ENCODE peak calls at places on chromosomes 5 and 9, in six cellular contexts. Z is Peyer's patch, V is HepG2, T is adrenal gland, X is uterus, D is H54. I is an unnamed sample.

GRCh38 chr5:120139039-120139438 is 325.1 kb upstream of the PRR16 start:
- DNase-seq in T (peak), D (peak), X (peak), Z (no peak), V (peak), I (peak)

GRCh38 chr5:169657127-169657526 is 20.1 kb downstream of the DOCK2 start:
- DNase-seq in X (no peak), V (no peak), T (no peak), D (no peak), Z (no peak), I (no peak)

GRCh38 chr5:159928122-159928960 is 12.1 kb downstream of the ADRA1B start:
- DNase-seq in D (peak), Z (no peak), X (no peak), T (peak), V (no peak), I (peak)

GRCh38 chr5:163889369-163889768 is 383.9 kb downstream of the MAT2B start:
- DNase-seq in T (no peak), Z (no peak), V (no peak), X (no peak), D (no peak), I (no peak)

GRCh38 chr5:59335544-59335943 is 558.0 kb downstream of the PDE4D start:
- DNase-seq in Z (no peak), V (no peak), X (no peak), T (no peak), D (no peak), I (no peak)

GRCh38 chr9:14349141-14349817 is 35.3 kb upstream of the NFIB start:
- DNase-seq in D (no peak), Z (no peak), T (no peak), V (no peak), X (no peak), I (peak)

GRCh38 chr5:176803943-176804498 is 6.3 kb upstream of the UNC5A start:
- DNase-seq in D (peak), T (no peak), X (no peak), Z (no peak), V (no peak), I (peak)

GRCh38 chr9:124697326-124698200 is 73.5 kb downstream of the NR6A1 start:
- DNase-seq in D (no peak), T (no peak), V (no peak), Z (no peak), X (no peak), I (no peak)

GRCh38 chr5:76341935-76342334 is 61.1 kb upstream of the IQGAP2 start:
- DNase-seq in Z (no peak), X (no peak), V (no peak), D (no peak), T (no peak), I (no peak)

GRCh38 chr9:3332802-3333201 is 193.0 kb downstream of the RFX3 start:
- DNase-seq in V (no peak), D (no peak), X (no peak), T (no peak), Z (no peak), I (no peak)

GRCh38 chr9:114178076-114178475 is 22.7 kb downstream of the COL27A1 start:
- DNase-seq in Z (no peak), T (no peak), V (no peak), X (no peak), D (no peak), I (no peak)

GRCh38 chr5:31193591-31194457 is at the start of gene CDH6:
- DNase-seq in V (no peak), X (no peak), Z (no peak), T (no peak), D (no peak), I (no peak)

GRCh38 chr5:64505769-64506566 is at the start of gene RGS7BP:
- DNase-seq in Z (no peak), V (no peak), T (peak), D (no peak), X (peak), I (no peak)

GRCh38 chr5:74266132-74266531 is 374.4 kb downstream of the ENC1 start:
- DNase-seq in D (no peak), Z (no peak), V (peak), T (no peak), X (no peak), I (no peak)
- TF ChIP-seq POLR2A in D (no peak), Z (no peak), V (no peak), T (no peak), X (no peak), I (no peak)

DNA sequence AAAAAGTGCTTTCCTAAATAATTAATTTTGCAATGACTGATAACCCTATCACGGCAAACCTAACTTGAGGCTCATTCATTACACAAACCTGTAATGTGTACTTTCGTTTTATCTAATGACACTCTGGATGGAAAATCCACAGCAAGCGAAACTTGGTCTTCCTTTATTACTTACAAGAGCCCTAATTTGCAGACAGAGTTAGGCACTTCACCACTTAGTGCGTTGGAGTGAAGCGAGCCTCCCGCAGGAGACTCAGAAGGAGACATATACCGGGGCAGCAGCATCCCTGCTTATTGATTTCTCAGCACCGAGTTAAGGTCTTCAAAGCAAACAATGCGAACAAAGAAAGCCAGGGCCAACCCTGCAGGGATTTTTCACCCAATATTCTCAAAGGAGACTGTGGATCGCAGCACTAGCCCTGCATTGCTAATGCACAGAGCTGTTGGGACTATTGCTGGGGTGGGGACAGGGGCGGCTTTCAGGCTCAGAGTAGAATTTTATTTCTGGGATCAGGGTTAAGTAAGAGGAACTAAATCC is 28.6 kb downstream of the LSM11 start:
- DNase-seq in D (no peak), V (no peak), T (no peak), Z (no peak), X (no peak), I (no peak)
- TF ChIP-seq POLR2A in D (no peak), V (no peak), T (no peak), Z (no peak), X (no peak), I (no peak)

DNA sequence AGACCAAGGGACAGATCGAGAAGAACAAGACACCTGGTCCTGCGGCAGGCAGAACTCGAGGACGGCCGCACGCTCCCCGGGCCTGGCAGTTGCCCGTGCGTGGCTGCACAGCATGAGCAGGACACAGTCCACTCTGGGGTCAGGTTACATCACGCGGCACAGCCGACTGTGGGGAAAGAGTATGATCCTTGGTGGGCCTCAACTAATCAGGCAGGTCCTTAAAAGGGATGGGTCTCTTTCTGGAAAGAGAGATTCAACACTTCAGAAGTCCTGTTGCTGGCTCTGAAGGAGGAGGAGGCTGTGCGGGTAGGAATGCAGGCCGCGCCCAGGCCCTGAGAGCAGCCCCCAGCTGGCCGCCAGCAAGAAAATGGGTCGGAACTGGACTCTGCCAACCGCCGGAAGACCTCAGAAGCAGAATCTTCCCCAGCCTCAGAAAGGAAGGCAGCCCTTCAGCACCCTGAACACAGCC is 11.5 kb downstream of the UBAC1 start:
- DNase-seq in V (no peak), Z (no peak), X (no peak), T (no peak), D (no peak), I (no peak)
- TF ChIP-seq POLR2A in V (no peak), Z (no peak), X (no peak), T (no peak), D (no peak), I (no peak)

GRCh38 chr5:55540024-55540423 is 5.3 kb upstream of the PLPP1 start:
- DNase-seq in V (no peak), Z (no peak), D (no peak), X (no peak), T (no peak), I (no peak)

GRCh38 chr5:55538621-55539020 is 3.9 kb upstream of the PLPP1 start:
- DNase-seq in D (no peak), V (no peak), T (no peak), X (no peak), Z (no peak), I (no peak)

GRCh38 chr5:55534436-55535198 is at the start of gene PLPP1:
- DNase-seq in D (peak), V (peak), Z (peak), T (peak), X (peak), I (peak)

GRCh38 chr5:55533806-55534435 is 843 bp downstream of the PLPP1 start:
- DNase-seq in Z (no peak), X (peak), V (peak), D (peak), T (peak), I (no peak)

GRCh38 chr5:55535199-55535905 is 588 bp upstream of the PLPP1 start:
- DNase-seq in X (peak), T (peak), V (no peak), Z (no peak), D (no peak), I (no peak)
- TF ChIP-seq POLR2A in X (no peak), T (no peak), V (no peak), Z (no peak), D (no peak), I (no peak)

GRCh38 chr5:132749506-132749905 is 2.3 kb downstream of the CCNI2 start:
- DNase-seq in Z (no peak), D (no peak), V (no peak), T (no peak), X (no peak), I (no peak)

GRCh38 chr5:132747693-132748440 is 641 bp downstream of the CCNI2 start:
- DNase-seq in T (peak), V (no peak), D (no peak), Z (peak), X (no peak), I (peak)

GRCh38 chr5:132746592-132747063 is 598 bp upstream of the CCNI2 start:
- DNase-seq in T (peak), D (no peak), Z (peak), X (no peak), V (no peak), I (no peak)

GRCh38 chr5:132748522-132749000 is 1.3 kb downstream of the CCNI2 start:
- DNase-seq in X (no peak), D (no peak), V (no peak), T (no peak), Z (no peak), I (no peak)

DNA sequence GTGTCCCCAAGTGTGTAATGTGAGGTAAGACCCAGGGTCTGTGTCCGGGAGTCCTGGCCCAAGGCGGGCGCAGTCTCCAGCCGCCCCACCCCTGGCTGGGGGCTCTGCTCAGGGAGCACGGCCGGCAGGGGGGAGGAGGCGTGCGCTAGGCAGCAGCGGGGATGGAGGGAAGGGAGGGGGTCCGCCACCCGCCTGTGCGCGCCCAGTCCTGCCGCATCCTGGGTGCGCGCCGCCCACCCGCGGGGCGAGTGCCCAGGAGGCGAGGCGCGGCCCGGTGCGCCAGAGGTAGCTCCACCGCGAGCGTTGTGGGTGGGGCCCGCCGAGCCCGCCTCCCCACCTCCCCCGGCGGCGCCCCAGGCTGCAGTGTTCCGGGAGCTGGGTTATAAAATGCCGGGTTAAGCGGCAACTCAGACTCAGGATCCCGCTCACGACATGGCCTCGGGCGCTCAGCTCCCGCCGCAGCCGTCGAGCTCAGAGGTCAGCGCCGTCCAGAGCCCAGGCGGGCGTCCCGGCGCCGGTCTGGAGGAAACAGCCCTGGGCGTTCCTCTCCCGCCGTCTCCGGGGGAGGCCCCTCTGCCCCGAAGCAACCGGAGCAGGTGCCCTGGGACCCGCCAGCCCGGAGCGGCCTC is at the start of gene CCNI2:
- DNase-seq in D (no peak), Z (peak), X (no peak), V (no peak), T (peak), I (peak)
- TF ChIP-seq POLR2A in D (no peak), Z (no peak), X (no peak), V (no peak), T (no peak), I (no peak)

GRCh38 chr5:10459080-10460055 is 17.7 kb downstream of the ROPN1L start:
- DNase-seq in X (no peak), Z (no peak), T (no peak), V (no peak), D (no peak), I (no peak)

GRCh38 chr5:10457682-10458574 is 16.2 kb downstream of the ROPN1L start:
- DNase-seq in Z (no peak), V (no peak), X (peak), D (no peak), T (peak), I (no peak)

GRCh38 chr5:10454591-10455272 is 13.1 kb downstream of the ROPN1L start:
- DNase-seq in Z (no peak), D (peak), X (peak), T (peak), V (no peak), I (no peak)

GRCh38 chr5:10455273-10455670 is 13.6 kb downstream of the ROPN1L start:
- DNase-seq in X (no peak), V (no peak), D (no peak), Z (no peak), T (peak), I (no peak)

DNA sequence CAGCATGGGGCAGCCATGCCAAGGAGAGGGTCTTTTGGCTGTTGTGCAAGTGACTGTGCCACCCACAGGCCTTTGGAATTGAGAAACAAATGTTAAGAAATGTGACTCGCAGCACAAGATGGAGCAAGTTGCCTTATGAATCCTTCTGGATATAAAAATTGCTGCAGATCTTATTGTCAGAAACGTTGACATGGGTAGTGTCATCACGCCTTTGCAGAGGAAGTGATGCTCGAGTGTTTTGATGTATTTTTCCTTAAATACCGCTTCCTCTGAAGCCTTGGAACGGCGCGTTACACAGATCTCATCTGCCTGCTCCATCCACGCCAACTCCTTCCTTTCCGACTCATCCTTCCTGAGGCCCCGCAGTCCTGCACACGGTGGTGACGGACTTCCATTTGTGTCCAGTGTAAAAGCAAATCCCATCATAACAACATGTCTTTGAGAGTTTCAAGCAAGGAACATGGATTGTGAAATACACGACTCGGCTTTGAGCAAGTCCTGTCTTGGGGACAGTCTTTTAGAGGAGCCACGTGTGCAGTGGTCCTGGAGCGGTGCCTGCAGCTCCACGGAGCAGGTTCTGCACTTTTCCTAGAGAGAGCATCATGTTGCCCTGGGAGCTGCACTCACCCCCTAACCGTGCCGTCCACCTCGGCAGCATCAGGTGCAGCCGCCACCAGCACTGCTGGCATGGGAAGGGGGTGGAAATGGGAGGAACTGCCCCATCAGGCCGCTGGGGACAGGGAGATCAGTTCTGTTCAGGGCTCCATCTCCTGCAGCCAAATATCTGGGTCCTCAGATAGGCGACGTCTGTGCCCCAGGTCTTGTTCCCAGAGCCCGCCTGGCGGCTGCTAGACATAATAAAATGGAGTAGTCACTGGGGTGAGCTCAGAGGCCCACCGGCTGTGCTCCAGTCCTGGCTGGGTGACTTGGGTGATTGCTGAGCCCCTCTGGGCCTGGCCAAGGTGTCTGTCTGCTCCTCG is 15.2 kb downstream of the ROPN1L start:
- DNase-seq in Z (no peak), D (no peak), V (no peak), T (peak), X (no peak), I (no peak)
- TF ChIP-seq POLR2A in Z (no peak), D (no peak), V (no peak), T (no peak), X (no peak), I (no peak)

GRCh38 chr9:110994771-110995241 is 43.5 kb downstream of the LPAR1 start:
- DNase-seq in D (no peak), Z (no peak), X (no peak), V (no peak), T (no peak), I (no peak)

GRCh38 chr9:110999379-110999778 is 38.9 kb downstream of the LPAR1 start:
- DNase-seq in Z (no peak), T (no peak), V (no peak), X (no peak), D (no peak), I (no peak)

GRCh38 chr9:110996436-110997224 is 41.6 kb downstream of the LPAR1 start:
- DNase-seq in V (no peak), X (peak), T (peak), Z (peak), D (no peak), I (no peak)

GRCh38 chr9:110997847-110998246 is 40.4 kb downstream of the LPAR1 start:
- DNase-seq in T (no peak), V (no peak), X (no peak), Z (no peak), D (no peak), I (no peak)

GRCh38 chr9:110995511-110996340 is 42.5 kb downstream of the LPAR1 start:
- DNase-seq in T (no peak), Z (no peak), X (no peak), V (no peak), D (no peak), I (no peak)
- TF ChIP-seq POLR2A in T (no peak), Z (no peak), X (no peak), V (no peak), D (no peak), I (no peak)

GRCh38 chr9:70083429-70083828 is 39.8 kb downstream of the MAMDC2 start:
- DNase-seq in V (no peak), Z (no peak), T (no peak), X (peak), D (no peak), I (no peak)
- TF ChIP-seq POLR2A in V (no peak), Z (no peak), T (no peak), X (no peak), D (no peak), I (no peak)

GRCh38 chr5:180839227-180839626 is 21.8 kb downstream of the ZFP62 start:
- DNase-seq in X (no peak), V (no peak), D (no peak), T (no peak), Z (no peak), I (no peak)

GRCh38 chr5:180844858-180845257 is 16.2 kb downstream of the ZFP62 start:
- DNase-seq in T (no peak), V (no peak), Z (no peak), D (no peak), X (no peak), I (no peak)

GRCh38 chr5:180844432-180844831 is 16.6 kb downstream of the ZFP62 start:
- DNase-seq in X (no peak), V (no peak), T (no peak), Z (no peak), D (no peak), I (no peak)

GRCh38 chr5:180839935-180840334 is 21.1 kb downstream of the ZFP62 start:
- DNase-seq in T (no peak), D (no peak), X (no peak), Z (no peak), V (no peak), I (no peak)
- TF ChIP-seq POLR2A in T (no peak), D (no peak), X (no peak), Z (no peak), V (no peak), I (peak)